ENCODE peak calls at places on chromosome 11, in seven cellular contexts. One of them, this sample, is unnamed.

GRCh38 chr11:64947202-64947814 is 11.6 kb upstream of the GPHA2 start:
- DNase-seq in HT1080: no peak
- DNase-seq in kidney glomerular epithelial cell: no peak
- DNase-seq in T-helper 17 cell: no peak
- DNase-seq in stimulated activated CD4-positive, alpha-beta T cell treated with anti-CD3 and anti-CD28 coated beads, Interleukin-2, amount 100 ng/mL, for 48 hours: no peak
- DNase-seq in NCI-H1930: no peak
- DNase-seq in anterior cingulate cortex: no peak
- DNase-seq in this sample: no peak

GRCh38 chr11:116077092-116077491 is 572.9 kb upstream of the CADM1 start:
- DNase-seq in stimulated activated CD4-positive, alpha-beta T cell treated with anti-CD3 and anti-CD28 coated beads, Interleukin-2, amount 100 ng/mL, for 48 hours: no peak
- DNase-seq in anterior cingulate cortex: no peak
- DNase-seq in T-helper 17 cell: no peak
- DNase-seq in NCI-H1930: no peak
- DNase-seq in kidney glomerular epithelial cell: no peak
- DNase-seq in HT1080: no peak
- DNase-seq in this sample: no peak

GRCh38 chr11:69085490-69086095 is 36.9 kb downstream of the TPCN2 start:
- DNase-seq in NCI-H1930: no peak
- DNase-seq in T-helper 17 cell: no peak
- DNase-seq in stimulated activated CD4-positive, alpha-beta T cell treated with anti-CD3 and anti-CD28 coated beads, Interleukin-2, amount 100 ng/mL, for 48 hours: no peak
- DNase-seq in HT1080: no peak
- DNase-seq in anterior cingulate cortex: no peak
- DNase-seq in kidney glomerular epithelial cell: no peak
- DNase-seq in this sample: no peak

GRCh38 chr11:1440496-1440895 is 46.1 kb downstream of the MOB2 start:
- DNase-seq in T-helper 17 cell: no peak
- DNase-seq in NCI-H1930: no peak
- DNase-seq in kidney glomerular epithelial cell: no peak
- DNase-seq in anterior cingulate cortex: no peak
- DNase-seq in HT1080: no peak
- DNase-seq in stimulated activated CD4-positive, alpha-beta T cell treated with anti-CD3 and anti-CD28 coated beads, Interleukin-2, amount 100 ng/mL, for 48 hours: no peak
- DNase-seq in this sample: no peak

GRCh38 chr11:75771646-75772410 is 3.2 kb downstream of the DGAT2 start:
- DNase-seq in HT1080: peak
- DNase-seq in T-helper 17 cell: no peak
- DNase-seq in stimulated activated CD4-positive, alpha-beta T cell treated with anti-CD3 and anti-CD28 coated beads, Interleukin-2, amount 100 ng/mL, for 48 hours: no peak
- DNase-seq in NCI-H1930: no peak
- DNase-seq in kidney glomerular epithelial cell: no peak
- DNase-seq in anterior cingulate cortex: no peak
- DNase-seq in this sample: peak

GRCh38 chr11:103532133-103532788 is 423.0 kb downstream of the DYNC2H1 start:
- DNase-seq in kidney glomerular epithelial cell: peak
- DNase-seq in NCI-H1930: no peak
- DNase-seq in stimulated activated CD4-positive, alpha-beta T cell treated with anti-CD3 and anti-CD28 coated beads, Interleukin-2, amount 100 ng/mL, for 48 hours: no peak
- DNase-seq in T-helper 17 cell: no peak
- DNase-seq in HT1080: peak
- DNase-seq in anterior cingulate cortex: no peak
- DNase-seq in this sample: peak

GRCh38 chr11:38252620-38253019 is 1654.6 kb upstream of the RAG2 start:
- DNase-seq in T-helper 17 cell: no peak
- DNase-seq in stimulated activated CD4-positive, alpha-beta T cell treated with anti-CD3 and anti-CD28 coated beads, Interleukin-2, amount 100 ng/mL, for 48 hours: no peak
- DNase-seq in NCI-H1930: no peak
- DNase-seq in HT1080: no peak
- DNase-seq in anterior cingulate cortex: no peak
- DNase-seq in kidney glomerular epithelial cell: peak
- DNase-seq in this sample: peak

GRCh38 chr11:67400251-67400941 is 1.3 kb downstream of the PPP1CA start:
- DNase-seq in NCI-H1930: no peak
- DNase-seq in stimulated activated CD4-positive, alpha-beta T cell treated with anti-CD3 and anti-CD28 coated beads, Interleukin-2, amount 100 ng/mL, for 48 hours: no peak
- DNase-seq in kidney glomerular epithelial cell: no peak
- DNase-seq in anterior cingulate cortex: no peak
- DNase-seq in T-helper 17 cell: no peak
- DNase-seq in HT1080: no peak
- DNase-seq in this sample: no peak

GRCh38 chr11:113189909-113190667 is 124.3 kb upstream of the TTC12 start:
- DNase-seq in anterior cingulate cortex: no peak
- DNase-seq in kidney glomerular epithelial cell: no peak
- DNase-seq in NCI-H1930: no peak
- DNase-seq in stimulated activated CD4-positive, alpha-beta T cell treated with anti-CD3 and anti-CD28 coated beads, Interleukin-2, amount 100 ng/mL, for 48 hours: no peak
- DNase-seq in T-helper 17 cell: no peak
- DNase-seq in HT1080: peak
- DNase-seq in this sample: peak

GRCh38 chr11:94822080-94822479 is 53.9 kb downstream of the AMOTL1 start:
- DNase-seq in kidney glomerular epithelial cell: no peak
- DNase-seq in stimulated activated CD4-positive, alpha-beta T cell treated with anti-CD3 and anti-CD28 coated beads, Interleukin-2, amount 100 ng/mL, for 48 hours: no peak
- DNase-seq in T-helper 17 cell: no peak
- DNase-seq in anterior cingulate cortex: no peak
- DNase-seq in HT1080: no peak
- DNase-seq in NCI-H1930: no peak
- DNase-seq in this sample: no peak

GRCh38 chr11:1030556-1030955 is 6.0 kb downstream of the MUC6 start:
- DNase-seq in anterior cingulate cortex: no peak
- DNase-seq in stimulated activated CD4-positive, alpha-beta T cell treated with anti-CD3 and anti-CD28 coated beads, Interleukin-2, amount 100 ng/mL, for 48 hours: no peak
- DNase-seq in T-helper 17 cell: no peak
- DNase-seq in HT1080: no peak
- DNase-seq in NCI-H1930: no peak
- DNase-seq in kidney glomerular epithelial cell: no peak
- DNase-seq in this sample: no peak

GRCh38 chr11:13308704-13309103 is 31.1 kb downstream of the BMAL1 start:
- DNase-seq in anterior cingulate cortex: no peak
- DNase-seq in stimulated activated CD4-positive, alpha-beta T cell treated with anti-CD3 and anti-CD28 coated beads, Interleukin-2, amount 100 ng/mL, for 48 hours: no peak
- DNase-seq in kidney glomerular epithelial cell: no peak
- DNase-seq in T-helper 17 cell: no peak
- DNase-seq in NCI-H1930: no peak
- DNase-seq in HT1080: no peak
- DNase-seq in this sample: no peak

GRCh38 chr11:126153999-126154398 is 57.5 kb downstream of the RPUSD4 start:
- DNase-seq in NCI-H1930: no peak
- DNase-seq in kidney glomerular epithelial cell: peak
- DNase-seq in HT1080: no peak
- DNase-seq in anterior cingulate cortex: no peak
- DNase-seq in stimulated activated CD4-positive, alpha-beta T cell treated with anti-CD3 and anti-CD28 coated beads, Interleukin-2, amount 100 ng/mL, for 48 hours: no peak
- DNase-seq in T-helper 17 cell: no peak
- DNase-seq in this sample: no peak

GRCh38 chr11:11849127-11849746 is 7.5 kb downstream of the USP47 start:
- DNase-seq in stimulated activated CD4-positive, alpha-beta T cell treated with anti-CD3 and anti-CD28 coated beads, Interleukin-2, amount 100 ng/mL, for 48 hours: peak
- DNase-seq in NCI-H1930: no peak
- DNase-seq in T-helper 17 cell: peak
- DNase-seq in kidney glomerular epithelial cell: peak
- DNase-seq in HT1080: peak
- DNase-seq in anterior cingulate cortex: no peak
- DNase-seq in this sample: peak

GRCh38 chr11:13494051-13494450 is 1.7 kb downstream of the PTH start:
- DNase-seq in T-helper 17 cell: no peak
- DNase-seq in HT1080: no peak
- DNase-seq in NCI-H1930: no peak
- DNase-seq in kidney glomerular epithelial cell: no peak
- DNase-seq in stimulated activated CD4-positive, alpha-beta T cell treated with anti-CD3 and anti-CD28 coated beads, Interleukin-2, amount 100 ng/mL, for 48 hours: no peak
- DNase-seq in anterior cingulate cortex: no peak
- DNase-seq in this sample: no peak

GRCh38 chr11:75239551-75240290 is 853 bp upstream of the TPBGL start:
- DNase-seq in T-helper 17 cell: no peak
- DNase-seq in anterior cingulate cortex: no peak
- DNase-seq in NCI-H1930: no peak
- DNase-seq in stimulated activated CD4-positive, alpha-beta T cell treated with anti-CD3 and anti-CD28 coated beads, Interleukin-2, amount 100 ng/mL, for 48 hours: no peak
- DNase-seq in HT1080: no peak
- DNase-seq in kidney glomerular epithelial cell: no peak
- DNase-seq in this sample: no peak

GRCh38 chr11:1546536-1547466 is 25.3 kb downstream of the DUSP8 start:
- DNase-seq in stimulated activated CD4-positive, alpha-beta T cell treated with anti-CD3 and anti-CD28 coated beads, Interleukin-2, amount 100 ng/mL, for 48 hours: peak
- DNase-seq in HT1080: no peak
- DNase-seq in anterior cingulate cortex: no peak
- DNase-seq in T-helper 17 cell: peak
- DNase-seq in NCI-H1930: peak
- DNase-seq in kidney glomerular epithelial cell: peak
- DNase-seq in this sample: peak

GRCh38 chr11:131033151-131033651 is 116.9 kb upstream of the SNX19 start:
- DNase-seq in T-helper 17 cell: no peak
- DNase-seq in anterior cingulate cortex: no peak
- DNase-seq in stimulated activated CD4-positive, alpha-beta T cell treated with anti-CD3 and anti-CD28 coated beads, Interleukin-2, amount 100 ng/mL, for 48 hours: no peak
- DNase-seq in kidney glomerular epithelial cell: peak
- DNase-seq in HT1080: peak
- DNase-seq in NCI-H1930: no peak
- DNase-seq in this sample: no peak

GRCh38 chr11:109320595-109320994 is 101.4 kb upstream of the C11orf87 start:
- DNase-seq in kidney glomerular epithelial cell: no peak
- DNase-seq in NCI-H1930: no peak
- DNase-seq in stimulated activated CD4-positive, alpha-beta T cell treated with anti-CD3 and anti-CD28 coated beads, Interleukin-2, amount 100 ng/mL, for 48 hours: no peak
- DNase-seq in T-helper 17 cell: no peak
- DNase-seq in anterior cingulate cortex: no peak
- DNase-seq in HT1080: peak
- DNase-seq in this sample: peak

GRCh38 chr11:12448131-12448939 is 71.0 kb downstream of the PARVA start:
- DNase-seq in HT1080: no peak
- DNase-seq in anterior cingulate cortex: no peak
- DNase-seq in kidney glomerular epithelial cell: no peak
- DNase-seq in T-helper 17 cell: no peak
- DNase-seq in stimulated activated CD4-positive, alpha-beta T cell treated with anti-CD3 and anti-CD28 coated beads, Interleukin-2, amount 100 ng/mL, for 48 hours: no peak
- DNase-seq in NCI-H1930: no peak
- DNase-seq in this sample: no peak

GRCh38 chr11:272195-272930 is 5.8 kb upstream of the NLRP6 start:
- DNase-seq in stimulated activated CD4-positive, alpha-beta T cell treated with anti-CD3 and anti-CD28 coated beads, Interleukin-2, amount 100 ng/mL, for 48 hours: no peak
- DNase-seq in T-helper 17 cell: no peak
- DNase-seq in anterior cingulate cortex: no peak
- DNase-seq in HT1080: no peak
- DNase-seq in NCI-H1930: no peak
- DNase-seq in kidney glomerular epithelial cell: no peak
- DNase-seq in this sample: no peak

GRCh38 chr11:71530602-71531001 is 3.5 kb downstream of the KRTAP5-7 start:
- DNase-seq in stimulated activated CD4-positive, alpha-beta T cell treated with anti-CD3 and anti-CD28 coated beads, Interleukin-2, amount 100 ng/mL, for 48 hours: no peak
- DNase-seq in HT1080: no peak
- DNase-seq in kidney glomerular epithelial cell: no peak
- DNase-seq in anterior cingulate cortex: no peak
- DNase-seq in T-helper 17 cell: no peak
- DNase-seq in NCI-H1930: no peak
- DNase-seq in this sample: no peak

GRCh38 chr11:85826096-85826855 is 15.3 kb upstream of the SYTL2 start:
- DNase-seq in stimulated activated CD4-positive, alpha-beta T cell treated with anti-CD3 and anti-CD28 coated beads, Interleukin-2, amount 100 ng/mL, for 48 hours: no peak
- DNase-seq in NCI-H1930: no peak
- DNase-seq in anterior cingulate cortex: peak
- DNase-seq in HT1080: peak
- DNase-seq in T-helper 17 cell: no peak
- DNase-seq in kidney glomerular epithelial cell: no peak
- DNase-seq in this sample: no peak

GRCh38 chr11:57131080-57131790 is 50.5 kb upstream of the LRRC55 start:
- DNase-seq in NCI-H1930: no peak
- DNase-seq in anterior cingulate cortex: no peak
- DNase-seq in T-helper 17 cell: no peak
- DNase-seq in kidney glomerular epithelial cell: peak
- DNase-seq in stimulated activated CD4-positive, alpha-beta T cell treated with anti-CD3 and anti-CD28 coated beads, Interleukin-2, amount 100 ng/mL, for 48 hours: no peak
- DNase-seq in HT1080: peak
- DNase-seq in this sample: peak

This sample was measured in NCI-H226.